ENCODE peak calls at places on chromosome 4, in four cellular contexts. One of them, this sample, is unnamed. For H3K4me1, the result is how much of the 10 kb centered on the place peaks cover.

GRCh38 chr4:153683763-153684181 is 308 bp upstream of the TLR2 start:
- DNase-seq in stomach: no peak
- DNase-seq in body of pancreas: no peak
- DNase-seq in breast epithelium: no peak
- DNase-seq in this sample: no peak

GRCh38 chr4:150181536-150181935 is 103.3 kb downstream of the DCLK2 start:
- DNase-seq in stomach: no peak
- DNase-seq in breast epithelium: no peak
- DNase-seq in body of pancreas: no peak
- DNase-seq in this sample: no peak

GRCh38 chr4:173013232-173013932 is 155.2 kb upstream of the GALNT7 start:
- DNase-seq in body of pancreas: peak
- DNase-seq in stomach: peak
- DNase-seq in breast epithelium: no peak
- DNase-seq in this sample: no peak

GRCh38 chr4:179867300-179867878 is 2375.8 kb upstream of the TENM3 start:
- DNase-seq in stomach: no peak
- DNase-seq in body of pancreas: peak
- DNase-seq in breast epithelium: no peak
- DNase-seq in this sample: no peak

GRCh38 chr4:98293089-98293887 is 32.1 kb downstream of the RAP1GDS1 start:
- DNase-seq in stomach: no peak
- DNase-seq in body of pancreas: no peak
- DNase-seq in breast epithelium: no peak
- DNase-seq in this sample: no peak

GRCh38 chr4:165947019-165947418 is 74.0 kb downstream of the TLL1 start:
- DNase-seq in body of pancreas: no peak
- DNase-seq in stomach: no peak
- DNase-seq in breast epithelium: no peak
- DNase-seq in this sample: no peak

GRCh38 chr4:111453216-111453615 is 692.0 kb upstream of the FAM241A start:
- DNase-seq in body of pancreas: no peak
- DNase-seq in breast epithelium: no peak
- DNase-seq in stomach: no peak
- DNase-seq in this sample: no peak

GRCh38 chr4:25032126-25032525 is 1.4 kb upstream of the LGI2 start:
- DNase-seq in stomach: no peak
- DNase-seq in breast epithelium: no peak
- DNase-seq in body of pancreas: no peak
- DNase-seq in this sample: no peak

GRCh38 chr4:81214518-81215218 is 354 bp downstream of the PRKG2 start:
- DNase-seq in stomach: no peak
- DNase-seq in body of pancreas: no peak
- DNase-seq in breast epithelium: no peak
- DNase-seq in this sample: no peak

GRCh38 chr4:126441173-126441810 is 1126.5 kb downstream of the FAT4 start:
- DNase-seq in stomach: no peak
- DNase-seq in breast epithelium: no peak
- DNase-seq in body of pancreas: no peak
- DNase-seq in this sample: no peak

GRCh38 chr4:118756429-118756828 is 71.2 kb downstream of the METTL14 start:
- DNase-seq in stomach: no peak
- DNase-seq in breast epithelium: no peak
- DNase-seq in body of pancreas: no peak
- DNase-seq in this sample: no peak

GRCh38 chr4:118758293-118758692 is 73.1 kb downstream of the METTL14 start:
- DNase-seq in body of pancreas: no peak
- DNase-seq in stomach: no peak
- DNase-seq in breast epithelium: no peak
- DNase-seq in this sample: no peak

GRCh38 chr4:118755438-118756226 is 70.4 kb downstream of the METTL14 start:
- DNase-seq in body of pancreas: no peak
- DNase-seq in breast epithelium: no peak
- DNase-seq in stomach: no peak
- DNase-seq in this sample: no peak

GRCh38 chr4:118757761-118758213 is 72.6 kb downstream of the METTL14 start:
- DNase-seq in body of pancreas: no peak
- DNase-seq in stomach: no peak
- DNase-seq in breast epithelium: no peak
- DNase-seq in this sample: no peak

GRCh38 chr4:118756958-118757357 is 71.8 kb downstream of the METTL14 start:
- DNase-seq in breast epithelium: no peak
- DNase-seq in stomach: no peak
- DNase-seq in body of pancreas: no peak
- DNase-seq in this sample: no peak
- H3K4me1 ChIP-seq in breast epithelium: under half
- H3K4me1 ChIP-seq in stomach: under half
- H3K4me1 ChIP-seq in body of pancreas: under half
- H3K4me1 ChIP-seq in this sample: half or more

DNA sequence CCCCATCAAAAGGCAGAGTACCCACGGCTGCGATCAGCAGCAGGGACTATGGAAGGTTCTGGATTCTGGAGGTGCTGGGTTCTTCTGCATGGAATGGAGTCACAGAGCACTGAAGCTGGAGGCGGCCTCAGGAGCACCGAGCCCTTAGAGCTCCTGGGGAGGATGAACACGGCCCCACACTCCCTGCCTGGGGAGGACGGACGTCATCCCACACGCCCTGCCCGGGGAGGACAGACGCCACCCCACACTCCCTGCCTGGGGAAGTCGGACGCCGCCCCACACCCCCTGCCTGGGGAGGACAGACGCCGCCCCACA is 9.9 kb downstream of the LRPAP1 start:
- DNase-seq in body of pancreas: no peak
- DNase-seq in breast epithelium: no peak
- DNase-seq in stomach: no peak
- DNase-seq in this sample: no peak
- H3K27ac ChIP-seq in body of pancreas: no peak
- H3K27ac ChIP-seq in breast epithelium: no peak
- H3K27ac ChIP-seq in stomach: no peak
- H3K27ac ChIP-seq in this sample: no peak

DNA sequence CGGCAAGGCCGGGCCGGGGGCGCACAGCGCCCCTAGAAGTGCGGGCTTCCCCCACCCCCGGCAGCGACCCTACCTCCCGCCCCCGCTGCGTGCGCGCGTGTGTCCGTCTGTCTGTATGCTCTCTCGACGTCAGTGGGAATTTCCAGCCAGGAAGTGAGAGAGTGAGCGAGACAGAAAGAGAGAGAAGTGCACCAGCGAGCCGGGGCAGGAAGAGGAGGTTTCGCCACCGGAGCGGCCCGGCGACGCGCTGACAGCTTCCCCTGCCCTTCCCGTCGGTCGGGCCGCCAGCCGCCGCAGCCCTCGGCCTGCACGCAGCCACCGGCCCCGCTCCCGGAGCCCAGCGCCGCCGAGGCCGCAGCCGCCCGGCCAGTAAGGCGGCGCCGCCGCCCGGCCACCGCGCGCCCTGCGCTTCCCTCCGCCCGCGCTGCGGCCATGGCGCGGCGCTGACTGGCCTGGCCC is at the start of gene NFKB1:
- DNase-seq in stomach: peak
- DNase-seq in body of pancreas: peak
- DNase-seq in breast epithelium: peak
- DNase-seq in this sample: peak
- TF ChIP-seq POLR2A in stomach: no peak
- TF ChIP-seq POLR2A in body of pancreas: peak
- TF ChIP-seq POLR2A in breast epithelium: no peak
- TF ChIP-seq POLR2A in this sample: no peak

GRCh38 chr4:6695660-6696581 is 2.2 kb downstream of the S100P start:
- DNase-seq in body of pancreas: peak
- DNase-seq in stomach: peak
- DNase-seq in breast epithelium: peak
- DNase-seq in this sample: no peak
- H3K4me1 ChIP-seq in body of pancreas: under half
- H3K4me1 ChIP-seq in stomach: under half
- H3K4me1 ChIP-seq in breast epithelium: under half
- H3K4me1 ChIP-seq in this sample: under half

GRCh38 chr4:140982613-140983340 is 150.5 kb downstream of the RNF150 start:
- DNase-seq in body of pancreas: no peak
- DNase-seq in breast epithelium: no peak
- DNase-seq in stomach: no peak
- DNase-seq in this sample: no peak
- H3K27ac ChIP-seq in body of pancreas: no peak
- H3K27ac ChIP-seq in breast epithelium: no peak
- H3K27ac ChIP-seq in stomach: no peak
- H3K27ac ChIP-seq in this sample: no peak

DNA sequence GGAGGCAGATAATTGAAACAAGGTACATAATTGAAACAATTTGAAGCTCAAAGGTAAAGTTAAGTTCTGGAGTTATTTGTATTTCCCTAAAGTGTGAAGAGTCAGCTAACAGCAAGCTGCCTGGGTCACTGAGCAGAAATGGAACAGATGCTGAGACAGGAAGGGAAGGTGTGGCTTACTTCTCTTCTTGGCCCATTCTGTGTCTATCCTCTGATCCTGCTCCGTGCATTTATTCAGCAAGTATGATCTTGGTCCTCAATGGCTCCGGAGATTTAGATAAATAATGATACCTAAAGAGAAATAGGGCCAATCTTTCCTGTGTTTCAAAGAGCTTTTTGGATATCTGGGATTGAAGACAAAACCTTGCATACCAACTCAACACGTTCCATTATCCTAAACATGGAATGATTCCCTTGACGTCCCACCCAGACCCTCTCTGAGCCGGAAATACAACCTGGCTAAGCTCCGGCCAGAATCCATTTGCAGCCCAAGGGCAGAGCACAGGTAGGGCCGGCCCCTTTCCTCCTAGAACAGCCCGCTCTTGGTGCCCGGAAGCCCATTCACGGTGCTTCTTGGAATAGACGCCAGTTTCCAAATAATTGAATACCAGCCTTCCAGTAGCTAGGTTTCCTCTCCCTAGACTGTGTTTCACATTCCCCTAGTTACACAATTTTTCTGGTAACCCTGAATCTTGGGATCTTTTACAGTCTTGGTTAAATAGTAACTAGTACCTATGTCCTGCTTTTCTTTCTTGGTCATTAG is 210.9 kb downstream of the NWD2 start:
- DNase-seq in stomach: peak
- DNase-seq in body of pancreas: peak
- DNase-seq in breast epithelium: no peak
- DNase-seq in this sample: no peak
- TF ChIP-seq POLR2A in stomach: no peak
- TF ChIP-seq POLR2A in body of pancreas: peak
- TF ChIP-seq POLR2A in breast epithelium: no peak
- TF ChIP-seq POLR2A in this sample: no peak

GRCh38 chr4:3295837-3296624 is 3.2 kb downstream of the RGS12 start:
- DNase-seq in body of pancreas: no peak
- DNase-seq in breast epithelium: no peak
- DNase-seq in stomach: peak
- DNase-seq in this sample: peak
- H3K4me1 ChIP-seq in body of pancreas: under half
- H3K4me1 ChIP-seq in breast epithelium: under half
- H3K4me1 ChIP-seq in stomach: under half
- H3K4me1 ChIP-seq in this sample: under half

DNA sequence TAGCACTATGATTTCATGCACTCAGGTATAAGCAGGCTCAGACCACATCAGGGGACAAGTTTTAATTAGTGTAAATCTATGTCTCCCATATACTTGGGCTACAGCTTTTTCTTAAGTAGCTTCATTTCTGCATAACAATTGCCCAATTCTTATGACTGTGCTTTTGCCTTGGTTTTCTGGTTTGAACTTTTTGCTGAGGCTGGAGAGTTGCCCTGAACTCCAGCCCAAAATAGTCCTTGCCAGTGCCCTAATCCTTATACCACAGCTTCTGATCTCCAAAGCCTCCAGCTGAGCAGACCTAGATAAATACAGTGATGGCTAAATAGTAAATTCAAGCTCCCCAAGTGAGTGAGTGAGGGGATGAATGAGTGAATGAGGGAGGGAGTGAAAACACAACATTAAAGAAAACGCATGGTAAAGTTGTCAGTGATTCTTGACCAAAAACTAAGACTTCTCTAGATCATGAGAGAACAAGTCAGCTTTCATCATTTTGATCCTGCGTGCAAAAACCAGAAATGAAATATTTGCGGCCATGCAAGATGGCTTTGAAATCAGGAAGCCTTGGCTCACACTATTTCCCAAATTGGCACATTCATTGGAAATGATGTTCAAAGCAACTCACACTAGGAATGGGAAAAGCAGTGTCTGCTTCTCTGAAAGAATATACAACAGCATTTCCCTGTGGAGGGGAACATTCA is 437.1 kb upstream of the CTSO start:
- DNase-seq in stomach: no peak
- DNase-seq in body of pancreas: no peak
- DNase-seq in breast epithelium: no peak
- DNase-seq in this sample: no peak
- H3K27ac ChIP-seq in stomach: no peak
- H3K27ac ChIP-seq in body of pancreas: no peak
- H3K27ac ChIP-seq in breast epithelium: no peak
- H3K27ac ChIP-seq in this sample: peak

GRCh38 chr4:140374130-140374477 is 658 bp downstream of the SCOC start:
- DNase-seq in body of pancreas: no peak
- DNase-seq in breast epithelium: peak
- DNase-seq in stomach: no peak
- DNase-seq in this sample: no peak

GRCh38 chr4:140367738-140368137 is 5.7 kb upstream of the SCOC start:
- DNase-seq in body of pancreas: no peak
- DNase-seq in breast epithelium: no peak
- DNase-seq in stomach: no peak
- DNase-seq in this sample: no peak

GRCh38 chr4:140368686-140369085 is 4.8 kb upstream of the SCOC start:
- DNase-seq in stomach: no peak
- DNase-seq in body of pancreas: no peak
- DNase-seq in breast epithelium: no peak
- DNase-seq in this sample: no peak

GRCh38 chr4:140372607-140373327 is 679 bp upstream of the SCOC start:
- DNase-seq in body of pancreas: no peak
- DNase-seq in stomach: no peak
- DNase-seq in breast epithelium: no peak
- DNase-seq in this sample: no peak

DNA sequence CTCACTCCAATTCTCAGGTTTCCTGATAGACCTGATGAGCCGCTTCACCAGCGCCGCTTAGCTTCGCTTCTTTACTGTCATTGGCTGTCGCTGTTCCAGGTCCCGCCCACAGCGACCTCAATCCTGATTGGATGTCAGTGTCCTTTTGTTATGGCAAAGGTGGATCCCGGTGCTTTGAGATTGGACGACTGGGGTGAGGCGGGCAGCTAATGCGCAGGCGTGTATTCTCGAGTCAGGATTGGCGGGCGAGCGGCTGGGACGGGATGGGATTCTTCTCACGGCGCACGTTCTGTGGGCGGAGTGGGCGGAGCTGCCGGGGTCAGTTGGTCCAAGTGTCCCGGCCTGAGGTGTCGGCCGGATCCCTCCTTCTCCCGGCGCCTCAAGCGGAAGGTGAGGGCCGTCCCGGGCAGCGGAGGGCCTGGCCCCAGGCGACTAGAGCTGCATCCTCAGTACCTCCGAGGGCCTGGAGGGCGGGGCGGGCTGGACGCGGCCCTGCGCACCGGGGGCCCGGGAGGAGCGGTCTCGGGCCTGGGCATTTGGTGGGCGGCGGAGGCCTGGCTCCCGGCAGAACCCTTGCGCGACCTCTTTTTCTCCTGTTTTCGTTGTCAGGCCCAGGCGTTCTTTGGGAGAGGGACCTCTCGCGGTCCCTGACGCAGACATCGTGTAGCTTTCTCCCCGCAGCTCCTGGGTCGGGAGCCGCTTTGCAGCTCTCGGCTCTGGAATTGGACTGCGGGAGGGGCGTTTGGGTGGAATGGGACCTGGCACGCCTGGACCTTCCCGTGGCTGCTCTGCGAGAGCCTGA is at the start of gene SCOC:
- DNase-seq in stomach: peak
- DNase-seq in body of pancreas: peak
- DNase-seq in breast epithelium: peak
- DNase-seq in this sample: peak
- TF ChIP-seq POLR2A in stomach: no peak
- TF ChIP-seq POLR2A in body of pancreas: peak
- TF ChIP-seq POLR2A in breast epithelium: peak
- TF ChIP-seq POLR2A in this sample: no peak